ENCODE peak calls at places on chromosomes 7 and 10, in four cellular contexts. One of them, this sample, is unnamed.

GRCh38 chr7:73612598-73613269 is 11.6 kb downstream of the MLXIPL start:
- DNase-seq in HepG2: peak
- DNase-seq in GM12878: no peak
- DNase-seq in H1: no peak
- DNase-seq in this sample: peak

GRCh38 chr10:48205918-48206317 is 68.6 kb downstream of the FRMPD2 start:
- DNase-seq in H1: no peak
- DNase-seq in HepG2: no peak
- DNase-seq in GM12878: peak
- DNase-seq in this sample: no peak

GRCh38 chr7:129494041-129494440 is 8.3 kb upstream of the SMKR1 start:
- DNase-seq in GM12878: peak
- DNase-seq in H1: no peak
- DNase-seq in HepG2: no peak
- DNase-seq in this sample: no peak

GRCh38 chr7:102012941-102013461 is 195.6 kb downstream of the CUX1 start:
- DNase-seq in H1: no peak
- DNase-seq in GM12878: no peak
- DNase-seq in HepG2: peak
- DNase-seq in this sample: no peak

GRCh38 chr7:1386623-1387220 is 72.5 kb downstream of the MICALL2 start:
- DNase-seq in HepG2: no peak
- DNase-seq in GM12878: no peak
- DNase-seq in H1: no peak
- DNase-seq in this sample: no peak

GRCh38 chr10:29714096-29714874 is 79.5 kb upstream of the SVIL start:
- DNase-seq in HepG2: no peak
- DNase-seq in H1: no peak
- DNase-seq in GM12878: no peak
- DNase-seq in this sample: no peak

GRCh38 chr7:140475747-140476333 is 3.5 kb downstream of the MKRN1 start:
- DNase-seq in GM12878: no peak
- DNase-seq in H1: no peak
- DNase-seq in HepG2: peak
- DNase-seq in this sample: peak

GRCh38 chr10:117603726-117604125 is 61.2 kb downstream of the EMX2 start:
- DNase-seq in HepG2: no peak
- DNase-seq in H1: no peak
- DNase-seq in GM12878: no peak
- DNase-seq in this sample: no peak

GRCh38 chr10:60140681-60141632 is 234.6 kb upstream of the CCDC6 start:
- DNase-seq in GM12878: no peak
- DNase-seq in HepG2: peak
- DNase-seq in H1: peak
- DNase-seq in this sample: peak

GRCh38 chr10:86966008-86966654 is 2.2 kb upstream of the ADIRF start:
- DNase-seq in HepG2: no peak
- DNase-seq in GM12878: peak
- DNase-seq in H1: no peak
- DNase-seq in this sample: no peak

GRCh38 chr10:13808556-13809391 is 222.0 kb downstream of the PRPF18 start:
- DNase-seq in HepG2: no peak
- DNase-seq in GM12878: no peak
- DNase-seq in H1: no peak
- DNase-seq in this sample: no peak

GRCh38 chr7:143337216-143337615 is 21.3 kb downstream of the CLCN1 start:
- DNase-seq in GM12878: no peak
- DNase-seq in HepG2: no peak
- DNase-seq in H1: no peak
- DNase-seq in this sample: no peak

GRCh38 chr10:123563994-123564393 is 102.2 kb upstream of the GPR26 start:
- DNase-seq in HepG2: no peak
- DNase-seq in H1: peak
- DNase-seq in GM12878: no peak
- DNase-seq in this sample: no peak
- TF ChIP-seq SP1 in HepG2: no peak
- TF ChIP-seq SP1 in H1: no peak
- TF ChIP-seq SP1 in GM12878: no peak
- TF ChIP-seq SP1 in this sample: no peak

DNA sequence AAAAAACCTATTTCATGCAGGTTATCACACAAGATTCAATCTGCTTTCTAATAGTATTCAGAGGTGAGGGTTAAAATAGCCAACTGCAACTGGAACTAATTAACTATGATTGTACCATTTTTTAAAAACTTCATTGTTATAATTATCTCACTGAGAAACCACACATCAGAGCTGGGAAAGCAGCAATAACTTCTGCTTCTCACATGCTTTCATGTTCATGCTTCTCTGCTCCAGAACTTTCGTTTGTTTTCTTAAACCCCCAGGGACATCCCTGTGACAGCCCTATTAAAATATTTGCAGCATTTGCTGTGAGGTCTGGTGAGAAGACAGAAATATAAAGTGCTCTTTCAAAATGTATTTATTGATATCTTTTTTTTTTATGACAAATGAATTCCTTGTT is 389.0 kb upstream of the SORCS1 start:
- DNase-seq in HepG2: no peak
- DNase-seq in H1: no peak
- DNase-seq in GM12878: peak
- DNase-seq in this sample: no peak
- TF ChIP-seq BRCA1 in HepG2: no peak
- TF ChIP-seq BRCA1 in H1: no peak
- TF ChIP-seq BRCA1 in GM12878: no peak
- TF ChIP-seq BRCA1 in this sample: no peak

DNA sequence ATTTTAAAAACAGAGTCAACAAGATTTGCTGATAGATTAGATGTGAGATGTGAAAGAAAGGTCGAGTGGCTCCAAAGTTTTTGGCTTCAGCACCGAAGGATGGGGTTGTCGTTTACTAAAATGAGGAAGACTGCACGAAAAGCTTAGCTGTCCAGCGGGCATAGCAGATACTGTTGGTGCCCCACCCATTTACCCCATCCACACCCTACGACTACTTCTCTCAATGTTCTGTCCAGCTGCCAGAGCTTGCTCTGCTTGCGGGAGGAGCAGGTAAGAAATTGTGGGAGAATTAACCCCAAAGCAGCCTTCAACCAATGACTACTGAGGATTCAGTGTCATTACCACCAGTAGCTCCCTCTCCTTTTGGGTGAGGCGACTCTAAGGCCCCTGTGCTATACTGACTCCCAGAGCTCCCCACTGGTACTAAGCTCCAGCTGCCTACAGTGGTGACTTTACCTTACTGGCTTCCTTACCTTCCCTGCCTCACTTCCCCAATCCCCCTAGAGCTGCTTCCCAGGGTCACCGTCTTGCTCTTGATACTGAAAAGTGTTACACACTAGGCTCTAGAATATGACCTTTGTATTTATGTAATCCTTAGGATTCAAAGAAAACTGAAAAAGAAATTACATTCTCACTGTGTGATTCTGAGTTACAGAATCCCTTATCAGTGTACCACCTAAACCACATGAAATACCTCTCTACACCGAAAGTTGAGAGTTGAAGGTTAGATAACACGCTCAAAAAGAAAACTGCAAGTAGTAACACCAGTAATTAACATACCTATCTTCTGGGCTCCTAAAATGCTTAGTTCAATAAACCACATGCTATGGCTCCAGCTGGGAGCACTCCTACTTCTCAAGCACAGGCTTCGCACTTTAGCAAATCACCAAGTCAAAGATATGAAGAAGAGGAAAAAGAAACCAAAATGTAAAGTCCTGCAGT is 22.2 kb downstream of the CACUL1 start:
- DNase-seq in H1: no peak
- DNase-seq in HepG2: no peak
- DNase-seq in GM12878: no peak
- DNase-seq in this sample: no peak
- TF ChIP-seq SP1 in H1: no peak
- TF ChIP-seq SP1 in HepG2: no peak
- TF ChIP-seq SP1 in GM12878: no peak
- TF ChIP-seq SP1 in this sample: no peak

GRCh38 chr7:22827563-22827962 is 4.9 kb upstream of the TOMM7 start:
- DNase-seq in H1: no peak
- DNase-seq in HepG2: no peak
- DNase-seq in GM12878: no peak
- DNase-seq in this sample: no peak
- TF ChIP-seq BRCA1 in H1: no peak
- TF ChIP-seq BRCA1 in HepG2: no peak
- TF ChIP-seq BRCA1 in GM12878: no peak
- TF ChIP-seq BRCA1 in this sample: no peak

GRCh38 chr7:47940482-47941001 is 7.7 kb downstream of the PKD1L1 start:
- DNase-seq in HepG2: no peak
- DNase-seq in GM12878: no peak
- DNase-seq in H1: no peak
- DNase-seq in this sample: no peak
- TF ChIP-seq SP1 in HepG2: no peak
- TF ChIP-seq SP1 in GM12878: no peak
- TF ChIP-seq SP1 in H1: no peak
- TF ChIP-seq SP1 in this sample: no peak